ENCODE peak calls at places on chromosome 13, in ten cellular contexts. F is HS-27A; T is NCI-H187; K is T-helper 2 cell treated with Interferon-gamma antibody and Interleukin-4, amounts not matched to agents 5 μg/mL and 100 μg/mL, for 36 hours; H is SK-N-DZ; V is NCI-H510A treated with DMSO at 0.1 percent for 48 hours; E is body of pancreas; Z is MCF 10A; Y is renal cortical epithelial cell; C is germinal center. A is an unnamed sample.

GRCh38 chr13:96551540-96551939 is 442.7 kb downstream of the OXGR1 start:
- DNase-seq in F (no peak), T (no peak), K (no peak), H (no peak), V (peak), E (no peak), Z (no peak), Y (peak), C (no peak), A (no peak)

GRCh38 chr13:92379371-92379770 is 847.2 kb upstream of the GPC6 start:
- DNase-seq in F (no peak), T (no peak), K (no peak), H (no peak), V (no peak), E (no peak), Z (no peak), Y (no peak), C (no peak), A (no peak)

GRCh38 chr13:90105276-90105675 is 1242.2 kb upstream of the MIR17HG start:
- DNase-seq in F (no peak), T (no peak), K (no peak), H (no peak), V (no peak), E (no peak), Z (peak), Y (peak), C (no peak), A (peak)

GRCh38 chr13:25836709-25837316 is 215.0 kb downstream of the SHISA2 start:
- DNase-seq in F (no peak), T (no peak), K (no peak), H (no peak), V (no peak), E (no peak), Z (peak), Y (peak), C (no peak), A (peak)

GRCh38 chr13:98397221-98397620 is 179.7 kb downstream of the STK24 start:
- DNase-seq in F (no peak), T (no peak), K (no peak), H (no peak), V (no peak), E (no peak), Z (no peak), Y (peak), C (no peak), A (peak)

GRCh38 chr13:108609353-108609752 is 20.1 kb upstream of the MYO16 start:
- DNase-seq in F (no peak), T (no peak), K (no peak), H (peak), V (no peak), E (no peak), Z (peak), Y (peak), C (no peak), A (peak)

GRCh38 chr13:108902557-108903155 is 273.2 kb downstream of the MYO16 start:
- DNase-seq in F (no peak), T (no peak), K (no peak), H (no peak), V (no peak), E (no peak), Z (peak), Y (peak), C (no peak), A (peak)

GRCh38 chr13:64480648-64481047 is 2749.5 kb downstream of the PCDH9 start:
- DNase-seq in F (no peak), T (no peak), K (no peak), H (no peak), V (no peak), E (no peak), Z (no peak), Y (no peak), C (no peak), A (no peak)

GRCh38 chr13:48483589-48483988 is 49.3 kb downstream of the RCBTB2 start:
- DNase-seq in F (no peak), T (no peak), K (no peak), H (no peak), V (no peak), E (no peak), Z (no peak), Y (no peak), C (no peak), A (no peak)

GRCh38 chr13:25489238-25489637 is 117.5 kb downstream of the ATP8A2 start:
- DNase-seq in F (no peak), T (peak), K (no peak), H (peak), V (peak), E (no peak), Z (no peak), Y (no peak), C (no peak), A (no peak)

GRCh38 chr13:113656015-113656588 is 1.9 kb downstream of the ATP4B start:
- DNase-seq in F (no peak), T (no peak), K (no peak), H (no peak), V (no peak), E (no peak), Z (no peak), Y (no peak), C (no peak), A (no peak)

GRCh38 chr13:91045351-91046034 is 302.0 kb upstream of the MIR17HG start:
- DNase-seq in F (no peak), T (no peak), K (no peak), H (peak), V (peak), E (no peak), Z (peak), Y (peak), C (no peak), A (peak)

GRCh38 chr13:36131931-36132297 is 732 bp upstream of the DCLK1 start:
- DNase-seq in F (no peak), T (no peak), K (no peak), H (no peak), V (no peak), E (no peak), Z (no peak), Y (peak), C (no peak), A (no peak)

GRCh38 chr13:112725346-112726017 is 35.6 kb downstream of the ATP11A start:
- DNase-seq in F (no peak), T (no peak), K (no peak), H (no peak), V (peak), E (no peak), Z (peak), Y (no peak), C (no peak), A (peak)

GRCh38 chr13:94703271-94703670 is 9.1 kb downstream of the SOX21 start:
- DNase-seq in F (no peak), T (no peak), K (no peak), H (no peak), V (no peak), E (no peak), Z (no peak), Y (no peak), C (no peak), A (no peak)

GRCh38 chr13:80871481-80871880 is 530.6 kb upstream of the SPRY2 start:
- DNase-seq in F (no peak), T (no peak), K (no peak), H (no peak), V (no peak), E (no peak), Z (peak), Y (peak), C (no peak), A (peak)

GRCh38 chr13:60134376-60134775 is 29.4 kb downstream of the DIAPH3 start:
- DNase-seq in F (no peak), T (no peak), K (peak), H (no peak), V (no peak), E (no peak), Z (no peak), Y (peak), C (no peak), A (no peak)

GRCh38 chr13:48819889-48820288 is 155.8 kb upstream of the FNDC3A start:
- DNase-seq in F (no peak), T (no peak), K (no peak), H (no peak), V (no peak), E (no peak), Z (peak), Y (no peak), C (no peak), A (peak)